ENCODE peak calls at places on chromosomes 6 and 20, in four cellular contexts. Q is body of pancreas, B is small intestine, K is aorta. V is an unnamed sample.

GRCh38 chr6:45209762-45210161 is 118.4 kb upstream of the RUNX2 start:
- DNase-seq in B (no peak), Q (no peak), K (no peak), V (no peak)

GRCh38 chr20:44461142-44461802 is 14.4 kb upstream of the TTPAL start:
- DNase-seq in B (peak; percentile 83), Q (peak; percentile 38), K (peak; percentile 30), V (no peak)

GRCh38 chr20:17210983-17211382 is 15.9 kb upstream of the PCSK2 start:
- DNase-seq in Q (no peak), K (no peak), B (no peak), V (no peak)

GRCh38 chr6:63430985-63431519 is 111.3 kb upstream of the LGSN start:
- DNase-seq in K (no peak), Q (no peak), B (no peak), V (no peak)

GRCh38 chr6:160919713-160920112 is 71.9 kb upstream of the MAP3K4 start:
- DNase-seq in K (no peak), Q (peak; percentile 37), B (peak; percentile 81), V (no peak)

GRCh38 chr6:101433141-101433540 is 39.6 kb downstream of the GRIK2 start:
- DNase-seq in K (no peak), Q (no peak), B (no peak), V (no peak)

GRCh38 chr20:2816583-2817340 is 598 bp downstream of the TMEM239 start:
- DNase-seq in K (no peak), Q (no peak), B (no peak), V (no peak)

GRCh38 chr20:25173321-25173720 is 22.2 kb upstream of the ENTPD6 start:
- DNase-seq in K (no peak), B (peak; percentile 38), Q (no peak), V (no peak)

GRCh38 chr6:22027226-22027725 is 269.6 kb downstream of the PRL start:
- DNase-seq in Q (no peak), B (no peak), K (no peak), V (no peak)

GRCh38 chr6:5968817-5969726 is 37.7 kb downstream of the NRN1 start:
- DNase-seq in B (no peak), Q (peak; percentile 65), K (peak; percentile 93), V (peak; percentile 1)

GRCh38 chr6:163146036-163146435 is 268.5 kb upstream of the QKI start:
- DNase-seq in K (no peak), Q (no peak), B (no peak), V (no peak)

GRCh38 chr6:157579467-157580031 is 198.6 kb downstream of the ZDHHC14 start:
- DNase-seq in B (peak; percentile 42), K (no peak), Q (no peak), V (no peak)

GRCh38 chr6:44662461-44663121 is 275.1 kb downstream of the CDC5L start:
- DNase-seq in Q (no peak), K (no peak), B (no peak), V (no peak)

GRCh38 chr6:18493421-18493891 is 106.3 kb downstream of the RNF144B start:
- DNase-seq in K (no peak), Q (no peak), B (no peak), V (no peak)

GRCh38 chr6:24935753-24936152 is at the start of gene RIPOR2:
- DNase-seq in K (no peak), B (peak; percentile 16), Q (no peak), V (no peak)

GRCh38 chr6:24933868-24934401 is 1.8 kb downstream of the RIPOR2 start:
- DNase-seq in B (no peak), Q (no peak), K (no peak), V (no peak)

GRCh38 chr6:24935323-24935722 is 437 bp downstream of the RIPOR2 start:
- DNase-seq in B (no peak), Q (no peak), K (no peak), V (no peak)

GRCh38 chr6:24933266-24933665 is 2.5 kb downstream of the RIPOR2 start:
- DNase-seq in B (no peak), Q (no peak), K (no peak), V (no peak)

GRCh38 chr6:24936641-24937317 is 1.0 kb upstream of the RIPOR2 start:
- DNase-seq in K (no peak), B (no peak), Q (no peak), V (no peak)
- H3K27ac ChIP-seq in K (no peak overlapping the region), B (no peak overlapping the region), Q (no peak overlapping the region), V (no peak overlapping the region)

GRCh38 chr6:113695506-113695905 is 161.6 kb upstream of the MARCKS start:
- DNase-seq in K (no peak), B (no peak), Q (no peak), V (no peak)

GRCh38 chr6:113701552-113702254 is 155.4 kb upstream of the MARCKS start:
- DNase-seq in K (no peak), B (no peak), Q (peak; percentile 22), V (no peak)

GRCh38 chr6:113696960-113697359 is 160.2 kb upstream of the MARCKS start:
- DNase-seq in K (no peak), Q (no peak), B (no peak), V (no peak)

GRCh38 chr6:113697642-113698410 is 159.3 kb upstream of the MARCKS start:
- DNase-seq in Q (no peak), B (no peak), K (no peak), V (no peak)

DNA sequence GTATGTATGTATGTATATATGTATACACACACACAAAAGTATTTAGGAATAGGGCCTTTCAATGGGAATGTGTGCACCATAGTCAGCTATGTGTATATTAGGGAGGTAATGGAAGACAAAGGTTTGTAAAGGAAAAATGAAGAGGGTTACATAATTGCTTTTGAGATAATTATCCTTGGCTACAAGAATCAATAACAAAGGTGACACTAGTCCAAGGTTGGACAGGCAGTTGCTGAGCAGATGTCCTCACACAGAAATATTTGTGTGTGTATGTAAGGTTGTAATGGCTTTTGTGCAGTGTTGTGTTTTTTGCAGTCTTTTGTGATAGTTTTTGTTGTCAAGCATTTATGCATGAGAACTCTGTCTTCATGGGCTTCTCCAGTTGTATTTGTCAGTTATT is 157.9 kb upstream of the MARCKS start:
- DNase-seq in K (no peak), Q (no peak), B (no peak), V (no peak)
- H3K27ac ChIP-seq in K (no peak overlapping the region), Q (no peak overlapping the region), B (no peak overlapping the region), V (no peak overlapping the region)

GRCh38 chr20:31569163-31570020 is 35.7 kb upstream of the ID1 start:
- DNase-seq in K (peak; percentile 84), Q (peak; percentile 53), B (peak; percentile 68), V (peak; percentile 32)
- H3K27ac ChIP-seq in K (no peak overlapping the region), Q (no peak overlapping the region), B (peak overlapping the region; percentile 60), V (peak overlapping the region; percentile 93)

GRCh38 chr20:37228656-37229055 is 33.0 kb downstream of the GHRH start:
- DNase-seq in B (no peak), Q (no peak), K (no peak), V (no peak)

GRCh38 chr20:37228111-37228510 is 33.5 kb downstream of the GHRH start:
- DNase-seq in Q (no peak), B (no peak), K (no peak), V (no peak)

GRCh38 chr20:37230200-37230599 is 31.4 kb downstream of the GHRH start:
- DNase-seq in Q (no peak), K (no peak), B (no peak), V (no peak)

GRCh38 chr20:37226889-37227288 is 34.7 kb downstream of the GHRH start:
- DNase-seq in Q (peak; percentile 45), B (peak; percentile 7), K (no peak), V (no peak)

GRCh38 chr20:37229300-37229699 is 32.3 kb downstream of the GHRH start:
- DNase-seq in K (no peak), Q (no peak), B (no peak), V (no peak)
- H3K27ac ChIP-seq in K (no peak overlapping the region), Q (no peak overlapping the region), B (no peak overlapping the region), V (no peak overlapping the region)

GRCh38 chr6:169072127-169073042 is 181.3 kb downstream of the THBS2 start:
- DNase-seq in K (peak; percentile 59), Q (no peak), B (no peak), V (no peak)
- H3K27ac ChIP-seq in K (no peak overlapping the region), Q (no peak overlapping the region), B (no peak overlapping the region), V (no peak overlapping the region)

DNA sequence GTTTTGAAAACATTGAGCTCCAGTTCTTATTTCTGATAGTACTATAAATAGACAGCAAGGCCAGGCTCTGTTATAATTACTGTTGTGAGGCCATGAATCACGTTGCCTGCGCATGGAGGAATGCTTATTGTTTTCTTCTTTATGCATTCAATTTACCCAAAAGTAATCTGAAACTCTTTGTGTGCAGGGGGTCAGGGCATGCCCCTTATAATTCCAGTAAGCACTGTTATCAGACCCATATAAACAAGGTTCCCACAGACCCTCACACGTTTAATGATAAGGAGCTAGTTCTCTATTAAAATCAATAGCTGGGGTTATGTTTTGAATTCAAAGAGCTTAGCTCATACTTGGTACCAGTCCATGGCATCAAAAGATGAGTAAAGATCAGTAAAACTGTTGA is 174.8 kb upstream of the ARG1 start:
- DNase-seq in K (no peak), B (no peak), Q (no peak), V (no peak)
- H3K27ac ChIP-seq in K (no peak overlapping the region), B (no peak overlapping the region), Q (no peak overlapping the region), V (no peak overlapping the region)

GRCh38 chr6:139654888-139655782 is 280.7 kb upstream of the CITED2 start:
- DNase-seq in K (no peak), B (peak; percentile 93), Q (no peak), V (no peak)

GRCh38 chr6:139657121-139657520 is 282.7 kb upstream of the CITED2 start:
- DNase-seq in K (no peak), B (no peak), Q (no peak), V (no peak)

GRCh38 chr6:139655783-139656705 is 281.6 kb upstream of the CITED2 start:
- DNase-seq in B (peak; percentile 95), Q (peak; percentile 37), K (no peak), V (no peak)

GRCh38 chr6:139653136-139653535 is 278.7 kb upstream of the CITED2 start:
- DNase-seq in K (no peak), B (no peak), Q (no peak), V (no peak)

GRCh38 chr6:139654309-139654708 is 279.9 kb upstream of the CITED2 start:
- DNase-seq in K (no peak), Q (no peak), B (peak; percentile 25), V (no peak)
- H3K27ac ChIP-seq in K (no peak overlapping the region), Q (no peak overlapping the region), B (peak overlapping the region; percentile 93), V (no peak overlapping the region)

DNA sequence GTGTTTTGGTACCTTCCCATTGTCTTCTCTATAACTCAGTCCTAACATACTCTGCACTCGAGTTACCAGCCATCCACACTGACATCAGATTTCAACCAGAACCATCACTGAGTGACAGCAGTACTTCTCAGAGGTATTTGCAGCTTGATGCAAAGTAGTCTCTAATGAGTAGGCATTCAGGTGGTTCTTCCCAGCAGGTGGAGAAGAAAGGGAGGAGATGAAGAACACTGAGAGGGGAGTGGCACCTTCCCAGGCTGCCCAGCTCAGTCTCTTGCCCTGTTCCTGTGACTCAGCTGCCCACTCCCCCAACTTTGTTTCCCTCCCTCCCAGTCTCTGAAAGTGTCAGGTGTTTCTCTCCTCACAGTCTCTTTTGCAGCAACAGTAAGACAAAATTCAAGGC is 38.7 kb upstream of the SMIM28 start:
- DNase-seq in Q (no peak), B (no peak), K (no peak), V (no peak)
- H3K27ac ChIP-seq in Q (no peak overlapping the region), B (no peak overlapping the region), K (no peak overlapping the region), V (no peak overlapping the region)